ENCODE peak calls at places on chromosomes 4 and X, in four cellular contexts. H is uterus, K is heart left ventricle, B is A549. N is an unnamed sample.

GRCh38 chr4:76535603-76536380 is 100.8 kb downstream of the SHROOM3 start:
- DNase-seq in K (no peak), B (no peak), H (no peak), N (no peak)

GRCh38 chr4:23818097-23818648 is 71.7 kb downstream of the PPARGC1A start:
- DNase-seq in K (no peak), H (no peak), B (no peak), N (no peak)

GRCh38 chr4:42452823-42453222 is 55.5 kb downstream of the SHISA3 start:
- DNase-seq in B (no peak), H (no peak), K (no peak), N (no peak)

GRCh38 chrX:45849261-45849660 is 648.6 kb upstream of the DIPK2B start:
- DNase-seq in K (no peak), H (no peak), B (peak), N (no peak)

GRCh38 chr4:687975-688694 is 816 bp downstream of the SLC49A3 start:
- DNase-seq in B (no peak), H (no peak), K (no peak), N (no peak)

GRCh38 chrX:155888139-155888538 is 7.0 kb downstream of the VAMP7 start:
- DNase-seq in B (no peak), K (no peak), H (no peak), N (no peak)

GRCh38 chrX:31293409-31293808 is 221.6 kb upstream of the FTHL17 start:
- DNase-seq in H (no peak), K (no peak), B (no peak), N (no peak)

GRCh38 chr4:101334963-101335572 is 12.3 kb downstream of the PPP3CA start:
- DNase-seq in B (no peak), H (no peak), K (no peak), N (no peak)

GRCh38 chr4:6272863-6273660 is 3.4 kb downstream of the WFS1 start:
- DNase-seq in B (peak), H (no peak), K (no peak), N (no peak)

GRCh38 chrX:121876316-121876715 is 828.9 kb downstream of the GLUD2 start:
- DNase-seq in H (no peak), K (no peak), B (no peak), N (no peak)

GRCh38 chrX:20263474-20263873 is 3.2 kb downstream of the RPS6KA3 start:
- DNase-seq in B (no peak), K (no peak), H (no peak), N (no peak)

GRCh38 chrX:49232525-49232924 is 615 bp downstream of the CACNA1F start:
- DNase-seq in B (no peak), H (no peak), K (no peak), N (no peak)

GRCh38 chrX:49233176-49233575 is at the start of gene CACNA1F:
- DNase-seq in K (no peak), B (no peak), H (no peak), N (no peak)

GRCh38 chrX:49228185-49228584 is 5.0 kb downstream of the CACNA1F start:
- DNase-seq in K (no peak), H (no peak), B (no peak), N (no peak)

GRCh38 chrX:49231333-49232000 is 1.7 kb downstream of the CACNA1F start:
- DNase-seq in K (no peak), B (no peak), H (no peak), N (no peak)

DNA sequence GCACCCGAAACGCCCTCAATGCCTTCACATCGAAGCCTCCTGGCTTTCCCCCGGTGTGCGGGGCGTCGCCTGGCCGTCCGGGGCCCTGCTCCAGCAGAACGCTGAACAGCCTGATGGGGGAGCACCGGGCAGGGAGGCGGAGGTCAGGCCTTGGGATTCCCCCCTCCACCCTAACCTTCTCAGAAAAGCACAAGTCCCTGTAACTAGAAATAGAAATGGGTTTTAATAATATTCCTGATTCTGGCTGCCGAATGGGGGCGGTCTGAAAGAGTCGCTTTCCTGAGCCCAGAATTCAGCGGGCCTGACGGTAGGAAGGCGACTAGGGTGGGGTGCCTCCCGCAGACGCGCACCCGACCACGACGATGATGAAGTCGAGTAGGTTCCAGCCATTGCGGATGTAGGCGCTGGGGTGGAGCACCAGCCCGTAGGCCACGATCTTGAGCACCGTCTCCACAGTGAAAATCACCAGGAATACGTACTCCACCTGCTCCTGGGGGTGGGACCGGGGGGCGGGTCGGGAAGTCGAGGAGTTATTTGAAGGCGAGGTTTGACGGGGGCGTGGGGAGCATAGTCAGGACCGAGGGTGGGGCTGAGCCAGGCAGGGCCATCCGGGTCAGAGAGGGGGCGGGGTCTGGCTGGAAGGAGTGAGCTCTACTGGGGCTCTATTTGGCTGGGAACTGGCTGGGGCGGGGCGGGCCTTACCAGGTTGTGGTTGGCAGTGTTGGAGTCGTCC is 2.5 kb downstream of the CACNA1F start:
- DNase-seq in H (no peak), B (no peak), K (peak), N (peak)
- TF ChIP-seq CTCF in H (no peak), B (no peak), K (no peak), N (no peak)

DNA sequence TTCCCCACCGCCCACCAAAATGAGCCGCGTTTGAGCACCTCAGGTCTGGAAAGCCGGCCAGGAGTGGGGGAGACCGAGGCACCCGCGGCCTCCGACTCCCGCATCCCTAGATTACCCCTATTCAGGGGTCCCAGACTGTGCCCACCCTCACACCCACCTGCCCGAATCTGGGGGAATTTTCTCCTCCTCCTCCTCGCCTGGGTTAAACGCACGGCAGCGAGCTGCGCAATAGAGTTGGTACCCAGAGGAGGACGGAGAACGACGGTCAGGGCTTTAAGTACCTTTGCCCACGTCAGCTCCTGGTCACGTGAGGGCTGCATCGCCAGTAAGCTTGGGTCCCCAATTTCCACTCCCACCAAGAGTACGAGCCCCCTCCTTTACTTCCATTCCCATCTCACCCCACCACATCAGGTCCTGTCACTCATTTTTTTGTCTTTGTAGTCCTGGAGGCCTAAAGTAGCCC is at the start of gene ARMCX2:
- DNase-seq in B (no peak), K (peak), H (peak), N (no peak)
- TF ChIP-seq POLR2A in B (no peak), K (peak), H (peak), N (no peak)

DNA sequence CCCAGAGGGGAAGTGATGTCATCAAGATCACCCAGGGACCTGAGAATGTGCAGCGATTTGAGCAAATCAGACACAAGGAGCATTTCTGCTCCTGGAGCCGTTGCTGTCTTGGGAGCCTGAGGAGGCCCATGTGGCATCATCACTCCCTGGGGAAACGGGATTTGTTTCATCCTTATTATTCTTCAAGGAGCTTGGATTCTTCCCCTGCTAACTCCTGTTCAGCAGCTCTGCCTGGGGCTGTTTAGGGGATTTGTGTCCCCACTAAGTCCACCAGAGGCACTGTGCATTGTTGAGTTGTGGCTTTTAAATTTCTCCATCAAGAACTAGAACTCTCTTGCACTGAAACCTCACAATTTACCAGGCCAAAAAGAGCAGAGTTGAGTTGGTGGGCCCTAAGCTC is 104.2 kb upstream of the MSX1 start:
- DNase-seq in K (no peak), B (no peak), H (no peak), N (no peak)
- TF ChIP-seq CTCF in K (no peak), B (no peak), H (no peak), N (no peak)

GRCh38 chr4:38131371-38132139 is 171.4 kb downstream of the PTTG2 start:
- DNase-seq in K (no peak), H (no peak), B (no peak), N (no peak)
- TF ChIP-seq POLR2A in K (no peak), H (no peak), B (no peak), N (no peak)

DNA sequence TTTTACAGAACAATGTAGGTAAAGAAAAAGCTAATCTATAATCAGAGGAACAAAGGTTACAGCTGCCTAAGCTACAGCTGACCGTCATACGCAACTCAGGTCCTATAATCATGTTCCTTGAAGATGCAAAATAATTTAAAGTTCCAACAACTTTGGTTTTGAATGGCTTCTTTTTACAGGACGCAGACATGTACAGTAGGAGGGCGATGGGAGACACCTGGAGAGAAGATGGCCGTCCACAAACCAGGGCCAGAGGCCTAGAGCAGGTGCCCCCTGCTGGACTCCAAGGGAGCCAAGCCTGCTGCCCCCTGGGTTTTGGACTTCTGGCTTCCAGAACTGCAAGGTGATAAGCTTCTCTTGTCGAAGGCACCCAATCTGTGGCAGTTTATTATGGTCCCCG is 10.6 kb downstream of the HGFAC start:
- DNase-seq in H (no peak), K (no peak), B (no peak), N (no peak)
- TF ChIP-seq CTCF in H (no peak), K (no peak), B (no peak), N (no peak)

N was measured in lower leg skin.